ENCODE peak calls at places on chromosome 2, in ten cellular contexts. N is ovary, K is heart left ventricle, F is spleen, L is lower leg skin, A is breast epithelium, Z is HepG2, S is A549, X is esophagus squamous epithelium, H is HCT116. T is an unnamed sample.

GRCh38 chr2:43609304-43609883 is 13.6 kb upstream of the THADA start:
- DNase-seq in N (no peak), K (peak), F (no peak), L (no peak), A (no peak), Z (peak), S (peak), X (no peak), H (peak), T (no peak)

GRCh38 chr2:161136696-161137324 is 23.4 kb upstream of the TANK start:
- DNase-seq in N (no peak), K (peak), F (no peak), L (no peak), A (no peak), Z (no peak), S (peak), X (no peak), H (peak), T (no peak)

GRCh38 chr2:195710407-195710806 is 53.4 kb downstream of the SLC39A10 start:
- DNase-seq in N (no peak), K (no peak), F (no peak), L (no peak), A (no peak), Z (no peak), S (no peak), X (no peak), H (no peak), T (no peak)

GRCh38 chr2:230904856-230905447 is 20.1 kb downstream of the GPR55 start:
- DNase-seq in N (no peak), K (no peak), F (peak), L (peak), A (no peak), Z (no peak), S (no peak), X (no peak), H (no peak), T (no peak)

GRCh38 chr2:135154962-135155361 is 102.9 kb downstream of the RAB3GAP1 start:
- DNase-seq in N (no peak), K (no peak), F (no peak), L (no peak), A (no peak), Z (no peak), S (no peak), X (no peak), H (no peak), T (no peak)

GRCh38 chr2:96772903-96773675 is 12.4 kb downstream of the CNNM4 start:
- DNase-seq in N (no peak), K (no peak), F (no peak), L (no peak), A (peak), Z (no peak), S (no peak), X (no peak), H (no peak), T (no peak)

GRCh38 chr2:9573013-9573708 is 17.5 kb upstream of the ADAM17 start:
- DNase-seq in N (no peak), K (no peak), F (no peak), L (no peak), A (no peak), Z (no peak), S (no peak), X (no peak), H (no peak), T (no peak)

GRCh38 chr2:209767316-209767715 is 4.3 kb upstream of the UNC80 start:
- DNase-seq in N (no peak), K (no peak), F (no peak), L (no peak), A (no peak), Z (no peak), S (no peak), X (no peak), H (no peak), T (no peak)

GRCh38 chr2:61470965-61471904 is at the start of gene USP34:
- DNase-seq in N (peak), K (peak), F (peak), L (peak), A (peak), Z (peak), S (peak), X (peak), H (peak), T (peak)

GRCh38 chr2:105186967-105187498 is 54.5 kb upstream of the GPR45 start:
- DNase-seq in N (no peak), K (no peak), F (no peak), L (no peak), A (no peak), Z (no peak), S (no peak), X (no peak), H (no peak), T (no peak)

GRCh38 chr2:65081232-65081685 is 25.0 kb downstream of the CEP68 start:
- DNase-seq in N (no peak), K (no peak), F (no peak), L (no peak), A (no peak), Z (no peak), S (no peak), X (no peak), H (no peak), T (no peak)
- TF ChIP-seq POLR2A in N (no peak), K (no peak), F (no peak), L (no peak), A (no peak), Z (no peak), S (no peak), X (no peak), H (no peak), T (no peak)

GRCh38 chr2:222087998-222088397 is 210.8 kb downstream of the PAX3 start:
- DNase-seq in N (no peak), K (no peak), F (no peak), L (no peak), A (no peak), Z (no peak), S (no peak), X (no peak), H (no peak), T (no peak)
- TF ChIP-seq POLR2A in N (no peak), K (no peak), F (no peak), L (no peak), A (no peak), Z (no peak), S (no peak), X (no peak), H (no peak), T (no peak)

GRCh38 chr2:74459377-74460118 is 1.3 kb downstream of the WBP1 start:
- DNase-seq in N (no peak), K (no peak), F (peak), L (no peak), A (no peak), Z (no peak), S (no peak), X (no peak), H (no peak), T (no peak)
- TF ChIP-seq POLR2A in N (no peak), K (no peak), F (no peak), L (no peak), A (no peak), Z (no peak), S (peak), X (no peak), H (peak), T (no peak)

GRCh38 chr2:25619187-25619586 is 54.2 kb downstream of the DTNB start:
- DNase-seq in N (no peak), K (no peak), F (no peak), L (no peak), A (no peak), Z (no peak), S (no peak), X (no peak), H (no peak), T (no peak)

GRCh38 chr2:25618676-25619075 is 54.7 kb downstream of the DTNB start:
- DNase-seq in N (no peak), K (no peak), F (no peak), L (no peak), A (no peak), Z (peak), S (peak), X (no peak), H (peak), T (no peak)

GRCh38 chr2:25615920-25616319 is 57.5 kb downstream of the DTNB start:
- DNase-seq in N (no peak), K (no peak), F (no peak), L (no peak), A (no peak), Z (no peak), S (no peak), X (no peak), H (no peak), T (no peak)

GRCh38 chr2:25620077-25620476 is 53.3 kb downstream of the DTNB start:
- DNase-seq in N (no peak), K (no peak), F (no peak), L (no peak), A (no peak), Z (no peak), S (no peak), X (no peak), H (no peak), T (no peak)

DNA sequence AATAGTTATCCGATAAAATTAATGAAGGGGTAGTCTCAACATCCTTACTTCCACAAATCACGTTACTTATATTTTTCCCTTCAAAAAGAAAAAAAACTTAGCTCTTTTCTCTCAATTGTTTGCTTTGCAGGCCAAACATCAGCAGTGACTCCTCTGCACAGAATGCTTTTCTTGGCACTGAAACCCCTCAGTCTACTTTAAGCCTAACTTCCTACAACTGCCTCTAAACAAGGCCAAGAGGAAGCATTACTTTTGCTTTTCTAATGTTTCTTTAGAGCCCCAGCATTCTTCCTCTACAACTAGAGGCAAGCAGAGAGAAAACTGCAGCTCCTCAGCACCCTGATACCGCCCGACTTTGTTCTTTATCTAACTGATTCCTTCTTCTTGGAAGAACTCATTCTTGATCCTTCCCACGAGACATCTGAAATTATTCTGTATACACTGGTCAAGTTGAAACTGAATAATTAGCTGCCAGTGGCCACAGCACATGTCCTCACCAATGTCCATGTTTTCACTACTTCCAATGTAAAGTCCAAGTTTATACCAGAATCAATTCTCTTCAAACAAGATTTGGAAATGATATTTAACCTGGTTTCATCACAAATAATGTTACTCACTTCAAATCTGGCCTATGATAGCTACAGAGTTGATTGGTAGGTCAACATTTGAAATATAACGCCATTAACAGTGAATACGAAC is 55.3 kb downstream of the DTNB start:
- DNase-seq in N (no peak), K (peak), F (no peak), L (no peak), A (no peak), Z (peak), S (peak), X (no peak), H (no peak), T (no peak)
- TF ChIP-seq POLR2A in N (no peak), K (no peak), F (no peak), L (no peak), A (no peak), Z (no peak), S (no peak), X (no peak), H (no peak), T (no peak)

GRCh38 chr2:178412047-178412446 is 38.9 kb downstream of the PRKRA start:
- DNase-seq in N (no peak), K (no peak), F (no peak), L (no peak), A (no peak), Z (no peak), S (no peak), X (no peak), H (no peak), T (no peak)

GRCh38 chr2:178413472-178414265 is 37.3 kb downstream of the PRKRA start:
- DNase-seq in N (peak), K (peak), F (peak), L (peak), A (peak), Z (peak), S (peak), X (peak), H (peak), T (peak)

GRCh38 chr2:178417916-178418315 is 33.1 kb downstream of the PRKRA start:
- DNase-seq in N (no peak), K (no peak), F (no peak), L (no peak), A (no peak), Z (no peak), S (no peak), X (no peak), H (no peak), T (no peak)

GRCh38 chr2:178415979-178416378 is 35.0 kb downstream of the PRKRA start:
- DNase-seq in N (no peak), K (no peak), F (no peak), L (no peak), A (no peak), Z (no peak), S (no peak), X (no peak), H (no peak), T (no peak)

GRCh38 chr2:178414266-178415247 is 36.4 kb downstream of the PRKRA start:
- DNase-seq in N (peak), K (peak), F (peak), L (peak), A (peak), Z (peak), S (peak), X (peak), H (peak), T (peak)
- TF ChIP-seq POLR2A in N (no peak), K (peak), F (no peak), L (no peak), A (no peak), Z (no peak), S (peak), X (no peak), H (peak), T (peak)

GRCh38 chr2:138501427-138502252 is at the start of gene SPOPL:
- DNase-seq in N (peak), K (peak), F (peak), L (peak), A (peak), Z (peak), S (peak), X (peak), H (peak), T (peak)
- TF ChIP-seq POLR2A in N (peak), K (peak), F (no peak), L (no peak), A (peak), Z (peak), S (peak), X (peak), H (peak), T (peak)